ENCODE peak calls at places on chromosomes 11 and 22, in seven cellular contexts. C is cardiac muscle cell; F is nucleus accumbens; X is hypothalamus; V is iris pigment epithelial cell; S is DMS79; R is activated CD4-positive, alpha-beta T cell treated with anti-CD3 and anti-CD28 coated beads, Interleukin-2, amount 50 U/mL, for 48 hours. W is an unnamed sample.

GRCh38 chr11:30855383-30856006 is 269.3 kb upstream of the MPPED2 start:
- DNase-seq in C (peak), F (no peak), X (no peak), V (peak), S (no peak), R (no peak), W (no peak)

GRCh38 chr11:60390389-60390788 is 5.9 kb upstream of the MS4A14 start:
- DNase-seq in C (no peak), F (no peak), X (no peak), V (no peak), S (no peak), R (no peak), W (no peak)

GRCh38 chr11:122758361-122758760 is 79.9 kb upstream of the CRTAM start:
- DNase-seq in C (no peak), F (no peak), X (no peak), V (no peak), S (peak), R (no peak), W (no peak)

GRCh38 chr11:45920531-45921477 is 1.7 kb upstream of the LARGE2 start:
- DNase-seq in C (no peak), F (no peak), X (no peak), V (no peak), S (no peak), R (no peak), W (no peak)

GRCh38 chr11:67422894-67423293 is 5.4 kb upstream of the RPS6KB2 start:
- DNase-seq in C (no peak), F (no peak), X (no peak), V (no peak), S (no peak), R (no peak), W (no peak)

GRCh38 chr22:48105254-48105653 is 1342.8 kb downstream of the TBC1D22A start:
- DNase-seq in C (no peak), F (no peak), X (no peak), V (no peak), S (no peak), R (no peak), W (no peak)

GRCh38 chr22:31139866-31140716 is at the start of gene PLA2G3:
- DNase-seq in C (peak), F (no peak), X (no peak), V (peak), S (peak), R (no peak), W (no peak)

GRCh38 chr11:110573411-110573810 is 138.8 kb downstream of the ARHGAP20 start:
- DNase-seq in C (no peak), F (no peak), X (no peak), V (no peak), S (no peak), R (no peak), W (no peak)

GRCh38 chr22:48806227-48806781 is 1021.4 kb downstream of the BRD1 start:
- DNase-seq in C (no peak), F (no peak), X (no peak), V (no peak), S (peak), R (no peak), W (no peak)

W was measured in anterior cingulate cortex.